ENCODE peak calls at places on chromosomes 7 and 10, in four cellular contexts. J is NCI-H460, T is glomerular endothelial cell, M is non-pigmented ciliary epithelial cell. E is an unnamed sample.
A peak's percentile ranks its signal among the peaks of the same experiment; 100 is the strongest.

GRCh38 chr7:68256295-68256694 is 1259.7 kb downstream of the TYW1 start:
- DNase-seq in J (no peak), T (no peak), M (no peak), E (no peak)

GRCh38 chr7:102942181-102942882 is 29.5 kb downstream of the LRRC17 start:
- DNase-seq in J (no peak), T (no peak), M (no peak), E (no peak)

GRCh38 chr10:120423350-120424197 is 33.5 kb upstream of the PLPP4 start:
- DNase-seq in J (peak; percentile 27), T (peak; percentile 71), M (peak; percentile 83), E (peak; percentile 29)

GRCh38 chr10:102455893-102456471 is 4.6 kb upstream of the C10orf95 start:
- DNase-seq in J (peak; percentile 76), T (no peak), M (no peak), E (no peak)

GRCh38 chr7:71626206-71626605 is 494.3 kb downstream of the GALNT17 start:
- DNase-seq in J (no peak), T (no peak), M (no peak), E (no peak)

GRCh38 chr7:93719546-93719945 is 145.0 kb upstream of the CALCR start:
- DNase-seq in J (no peak), T (no peak), M (peak; percentile 80), E (no peak)

GRCh38 chr10:128556575-128556974 is 430.4 kb upstream of the MKI67 start:
- DNase-seq in J (no peak), T (no peak), M (no peak), E (no peak)

GRCh38 chr10:49333192-49333591 is 34.2 kb downstream of the C10orf71 start:
- DNase-seq in J (no peak), T (no peak), M (no peak), E (no peak)

GRCh38 chr7:93051660-93052059 is 66.1 kb downstream of the SAMD9 start:
- DNase-seq in J (no peak), T (no peak), M (no peak), E (no peak)

GRCh38 chr7:132148876-132149275 is 427.4 kb downstream of the PLXNA4 start:
- DNase-seq in J (no peak), T (no peak), M (no peak), E (no peak)

GRCh38 chr10:58824396-58824795 is 311.7 kb downstream of the BICC1 start:
- DNase-seq in J (no peak), T (no peak), M (no peak), E (no peak)

GRCh38 chr7:141053626-141054025 is 20.2 kb upstream of the TMEM178B start:
- DNase-seq in J (peak; percentile 91), T (no peak), M (no peak), E (no peak)

GRCh38 chr7:22559829-22560489 is 60.0 kb upstream of the STEAP1B start:
- DNase-seq in J (peak; percentile 91), T (no peak), M (no peak), E (peak; percentile 77)

E was measured in HepG2.